ENCODE peak calls at places on chromosomes 1 and 21, in nine cellular contexts. One of them, this sample, is unnamed.

GRCh38 chr1:234763910-234764309 is 153.9 kb upstream of the IRF2BP2 start:
- DNase-seq in heart left ventricle: no peak
- DNase-seq in CD4-positive, alpha-beta memory T cell: no peak
- DNase-seq in HCT116: no peak
- DNase-seq in aorta: no peak
- DNase-seq in thoracic aorta: no peak
- DNase-seq in colonic mucosa: no peak
- DNase-seq in fibroblast of lung: no peak
- DNase-seq in Karpas-422: no peak
- DNase-seq in this sample: no peak

GRCh38 chr1:110195196-110195595 is 14.9 kb upstream of the KCNC4 start:
- DNase-seq in heart left ventricle: peak; percentile 10
- DNase-seq in CD4-positive, alpha-beta memory T cell: no peak
- DNase-seq in HCT116: no peak
- DNase-seq in aorta: no peak
- DNase-seq in thoracic aorta: no peak
- DNase-seq in colonic mucosa: no peak
- DNase-seq in fibroblast of lung: no peak
- DNase-seq in Karpas-422: no peak
- DNase-seq in this sample: no peak

GRCh38 chr1:154943649-154944421 is 7.3 kb upstream of the PMVK start:
- DNase-seq in heart left ventricle: no peak
- DNase-seq in CD4-positive, alpha-beta memory T cell: no peak
- DNase-seq in HCT116: no peak
- DNase-seq in aorta: no peak
- DNase-seq in thoracic aorta: no peak
- DNase-seq in colonic mucosa: peak; percentile 62
- DNase-seq in fibroblast of lung: peak; percentile 31
- DNase-seq in Karpas-422: peak; percentile 93
- DNase-seq in this sample: peak; percentile 63

GRCh38 chr21:45330075-45330781 is 42.5 kb upstream of the POFUT2 start:
- DNase-seq in heart left ventricle: peak; percentile 66
- DNase-seq in CD4-positive, alpha-beta memory T cell: no peak
- DNase-seq in HCT116: no peak
- DNase-seq in aorta: peak; percentile 59
- DNase-seq in thoracic aorta: no peak
- DNase-seq in colonic mucosa: no peak
- DNase-seq in fibroblast of lung: peak; percentile 87
- DNase-seq in Karpas-422: no peak
- DNase-seq in this sample: peak; percentile 49

GRCh38 chr1:214029796-214030195 is 42.0 kb downstream of the PROX1 start:
- DNase-seq in heart left ventricle: no peak
- DNase-seq in CD4-positive, alpha-beta memory T cell: no peak
- DNase-seq in HCT116: no peak
- DNase-seq in aorta: no peak
- DNase-seq in thoracic aorta: no peak
- DNase-seq in colonic mucosa: no peak
- DNase-seq in fibroblast of lung: no peak
- DNase-seq in Karpas-422: no peak
- DNase-seq in this sample: no peak

GRCh38 chr1:40380817-40381216 is 7.3 kb downstream of the SMAP2 start:
- DNase-seq in heart left ventricle: no peak
- DNase-seq in CD4-positive, alpha-beta memory T cell: no peak
- DNase-seq in HCT116: no peak
- DNase-seq in aorta: no peak
- DNase-seq in thoracic aorta: no peak
- DNase-seq in colonic mucosa: no peak
- DNase-seq in fibroblast of lung: no peak
- DNase-seq in Karpas-422: no peak
- DNase-seq in this sample: no peak

GRCh38 chr1:181469829-181470228 is 13.5 kb upstream of the CACNA1E start:
- DNase-seq in heart left ventricle: no peak
- DNase-seq in CD4-positive, alpha-beta memory T cell: no peak
- DNase-seq in HCT116: no peak
- DNase-seq in aorta: no peak
- DNase-seq in thoracic aorta: no peak
- DNase-seq in colonic mucosa: no peak
- DNase-seq in fibroblast of lung: peak; percentile 45
- DNase-seq in Karpas-422: no peak
- DNase-seq in this sample: peak; percentile 17

GRCh38 chr1:66176012-66176715 is 357.8 kb upstream of the SGIP1 start:
- DNase-seq in heart left ventricle: no peak
- DNase-seq in CD4-positive, alpha-beta memory T cell: no peak
- DNase-seq in HCT116: no peak
- DNase-seq in aorta: no peak
- DNase-seq in thoracic aorta: no peak
- DNase-seq in colonic mucosa: no peak
- DNase-seq in fibroblast of lung: peak; percentile 3
- DNase-seq in Karpas-422: no peak
- DNase-seq in this sample: no peak

GRCh38 chr1:89822109-89822962 is 1.5 kb downstream of the LRRC8D start:
- DNase-seq in heart left ventricle: no peak
- DNase-seq in CD4-positive, alpha-beta memory T cell: no peak
- DNase-seq in HCT116: no peak
- DNase-seq in aorta: no peak
- DNase-seq in thoracic aorta: no peak
- DNase-seq in colonic mucosa: peak; percentile 28
- DNase-seq in fibroblast of lung: no peak
- DNase-seq in Karpas-422: no peak
- DNase-seq in this sample: peak; percentile 19

GRCh38 chr1:173062156-173062938 is 11.6 kb upstream of the TNFSF18 start:
- DNase-seq in heart left ventricle: no peak
- DNase-seq in CD4-positive, alpha-beta memory T cell: no peak
- DNase-seq in HCT116: no peak
- DNase-seq in aorta: no peak
- DNase-seq in thoracic aorta: no peak
- DNase-seq in colonic mucosa: no peak
- DNase-seq in fibroblast of lung: peak; percentile 77
- DNase-seq in Karpas-422: no peak
- DNase-seq in this sample: no peak

GRCh38 chr1:165581926-165582325 is 38.1 kb downstream of the LRRC52 start:
- DNase-seq in heart left ventricle: no peak
- DNase-seq in CD4-positive, alpha-beta memory T cell: no peak
- DNase-seq in HCT116: no peak
- DNase-seq in aorta: no peak
- DNase-seq in thoracic aorta: no peak
- DNase-seq in colonic mucosa: no peak
- DNase-seq in fibroblast of lung: no peak
- DNase-seq in Karpas-422: no peak
- DNase-seq in this sample: no peak

GRCh38 chr1:97632075-97632474 is 288.8 kb downstream of the DPYD start:
- DNase-seq in heart left ventricle: no peak
- DNase-seq in CD4-positive, alpha-beta memory T cell: no peak
- DNase-seq in HCT116: no peak
- DNase-seq in aorta: no peak
- DNase-seq in thoracic aorta: no peak
- DNase-seq in colonic mucosa: no peak
- DNase-seq in fibroblast of lung: peak; percentile 51
- DNase-seq in Karpas-422: peak; percentile 56
- DNase-seq in this sample: peak; percentile 11

GRCh38 chr1:96641292-96641691 is 80.3 kb upstream of the PTBP2 start:
- DNase-seq in heart left ventricle: no peak
- DNase-seq in CD4-positive, alpha-beta memory T cell: no peak
- DNase-seq in HCT116: no peak
- DNase-seq in aorta: no peak
- DNase-seq in thoracic aorta: no peak
- DNase-seq in colonic mucosa: no peak
- DNase-seq in fibroblast of lung: peak; percentile 76
- DNase-seq in Karpas-422: no peak
- DNase-seq in this sample: no peak

GRCh38 chr1:214506972-214507431 is 44.4 kb downstream of the PTPN14 start:
- DNase-seq in heart left ventricle: no peak
- DNase-seq in CD4-positive, alpha-beta memory T cell: no peak
- DNase-seq in HCT116: peak; percentile 39
- DNase-seq in aorta: no peak
- DNase-seq in thoracic aorta: no peak
- DNase-seq in colonic mucosa: peak; percentile 80
- DNase-seq in fibroblast of lung: no peak
- DNase-seq in Karpas-422: no peak
- DNase-seq in this sample: peak; percentile 81

GRCh38 chr1:78009836-78010235 is 5.1 kb downstream of the DNAJB4 start:
- DNase-seq in heart left ventricle: no peak
- DNase-seq in CD4-positive, alpha-beta memory T cell: no peak
- DNase-seq in HCT116: no peak
- DNase-seq in aorta: no peak
- DNase-seq in thoracic aorta: no peak
- DNase-seq in colonic mucosa: no peak
- DNase-seq in fibroblast of lung: no peak
- DNase-seq in Karpas-422: no peak
- DNase-seq in this sample: no peak

GRCh38 chr1:27150183-27150582 is 4.7 kb downstream of the SLC9A1 start:
- DNase-seq in heart left ventricle: no peak
- DNase-seq in CD4-positive, alpha-beta memory T cell: no peak
- DNase-seq in HCT116: no peak
- DNase-seq in aorta: no peak
- DNase-seq in thoracic aorta: no peak
- DNase-seq in colonic mucosa: no peak
- DNase-seq in fibroblast of lung: no peak
- DNase-seq in Karpas-422: no peak
- DNase-seq in this sample: no peak

GRCh38 chr1:218439541-218440295 is 94.6 kb downstream of the TGFB2 start:
- DNase-seq in heart left ventricle: no peak
- DNase-seq in CD4-positive, alpha-beta memory T cell: no peak
- DNase-seq in HCT116: no peak
- DNase-seq in aorta: peak; percentile 63
- DNase-seq in thoracic aorta: no peak
- DNase-seq in colonic mucosa: no peak
- DNase-seq in fibroblast of lung: no peak
- DNase-seq in Karpas-422: no peak
- DNase-seq in this sample: no peak

GRCh38 chr1:164272156-164272555 is 286.8 kb upstream of the PBX1 start:
- DNase-seq in heart left ventricle: no peak
- DNase-seq in CD4-positive, alpha-beta memory T cell: no peak
- DNase-seq in HCT116: no peak
- DNase-seq in aorta: no peak
- DNase-seq in thoracic aorta: no peak
- DNase-seq in colonic mucosa: no peak
- DNase-seq in fibroblast of lung: no peak
- DNase-seq in Karpas-422: no peak
- DNase-seq in this sample: no peak

GRCh38 chr1:63966016-63966415 is 192.2 kb downstream of the ROR1 start:
- DNase-seq in heart left ventricle: no peak
- DNase-seq in CD4-positive, alpha-beta memory T cell: no peak
- DNase-seq in HCT116: no peak
- DNase-seq in aorta: no peak
- DNase-seq in thoracic aorta: no peak
- DNase-seq in colonic mucosa: peak; percentile 18
- DNase-seq in fibroblast of lung: no peak
- DNase-seq in Karpas-422: no peak
- DNase-seq in this sample: no peak

DNA sequence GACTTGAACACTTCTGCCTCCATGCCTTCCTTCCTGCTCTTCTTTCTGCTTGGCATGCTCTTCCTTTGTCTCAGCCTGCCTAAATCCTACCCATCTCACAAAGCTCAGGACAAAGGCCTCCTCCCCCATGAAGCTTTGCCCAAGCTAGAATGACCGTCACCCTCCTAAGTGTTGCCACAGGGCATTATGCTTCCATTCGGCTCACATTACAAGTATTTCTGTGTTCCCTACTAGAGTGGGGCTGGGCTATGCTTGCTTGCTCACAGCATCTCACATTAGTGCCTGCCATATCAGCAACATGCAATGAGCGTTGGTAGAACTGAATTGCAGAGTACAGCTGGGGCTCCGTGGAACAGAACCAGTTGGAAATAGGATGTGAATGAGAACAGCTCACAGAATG is 82.8 kb downstream of the CD58 start:
- DNase-seq in heart left ventricle: no peak
- DNase-seq in CD4-positive, alpha-beta memory T cell: no peak
- DNase-seq in HCT116: no peak
- DNase-seq in aorta: no peak
- DNase-seq in thoracic aorta: no peak
- DNase-seq in colonic mucosa: no peak
- DNase-seq in fibroblast of lung: no peak
- DNase-seq in Karpas-422: no peak
- DNase-seq in this sample: no peak
- H3K27ac ChIP-seq in heart left ventricle: no peak overlapping the region
- H3K27ac ChIP-seq in CD4-positive, alpha-beta memory T cell: no peak overlapping the region
- H3K27ac ChIP-seq in HCT116: peak overlapping the region; percentile 75
- H3K27ac ChIP-seq in aorta: no peak overlapping the region
- H3K27ac ChIP-seq in thoracic aorta: no peak overlapping the region
- H3K27ac ChIP-seq in colonic mucosa: no peak overlapping the region
- H3K27ac ChIP-seq in fibroblast of lung: no peak overlapping the region
- H3K27ac ChIP-seq in Karpas-422: no peak overlapping the region
- H3K27ac ChIP-seq in this sample: no peak overlapping the region

GRCh38 chr1:24502168-24503002 is at the start of gene RCAN3:
- DNase-seq in heart left ventricle: peak; percentile 93
- DNase-seq in CD4-positive, alpha-beta memory T cell: peak; percentile 92
- DNase-seq in HCT116: peak; percentile 77
- DNase-seq in aorta: peak; percentile 88
- DNase-seq in thoracic aorta: peak; percentile 6
- DNase-seq in colonic mucosa: peak; percentile 86
- DNase-seq in fibroblast of lung: peak; percentile 70
- DNase-seq in Karpas-422: peak; percentile 94
- DNase-seq in this sample: peak; percentile 87
- H3K4me1 ChIP-seq in heart left ventricle: no peaks in the 10 kb centered on the region
- H3K4me1 ChIP-seq in CD4-positive, alpha-beta memory T cell: peaks cover 64% of the 10 kb centered on the region
- H3K4me1 ChIP-seq in HCT116: peaks cover 29% of the 10 kb centered on the region
- H3K4me1 ChIP-seq in aorta: no peaks in the 10 kb centered on the region
- H3K4me1 ChIP-seq in thoracic aorta: peaks cover 5% of the 10 kb centered on the region
- H3K4me1 ChIP-seq in colonic mucosa: peaks cover 5% of the 10 kb centered on the region
- H3K4me1 ChIP-seq in fibroblast of lung: peaks cover 2% of the 10 kb centered on the region
- H3K4me1 ChIP-seq in Karpas-422: peaks cover 17% of the 10 kb centered on the region
- H3K4me1 ChIP-seq in this sample: peaks cover 4% of the 10 kb centered on the region

DNA sequence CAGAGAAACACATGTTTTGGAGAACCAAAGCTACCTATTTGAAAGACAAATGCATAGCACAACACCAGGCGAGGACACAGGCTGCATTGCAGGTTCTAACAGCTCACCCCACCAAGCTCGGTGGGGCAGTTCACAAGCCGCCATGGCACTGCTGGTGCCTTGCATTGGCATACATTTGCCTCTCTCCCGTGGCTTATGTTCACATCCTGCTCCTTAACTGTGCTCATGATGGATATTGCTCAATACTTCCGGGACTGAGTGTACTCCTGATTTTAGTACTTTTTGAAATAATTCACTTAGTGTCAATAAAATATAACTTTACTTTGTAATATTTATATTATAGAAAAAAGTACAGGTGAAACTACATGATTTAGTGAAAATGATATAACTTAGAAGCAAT is 1187.4 kb upstream of the NCAM2 start:
- DNase-seq in heart left ventricle: no peak
- DNase-seq in CD4-positive, alpha-beta memory T cell: no peak
- DNase-seq in HCT116: no peak
- DNase-seq in aorta: no peak
- DNase-seq in thoracic aorta: no peak
- DNase-seq in colonic mucosa: no peak
- DNase-seq in fibroblast of lung: peak; percentile 26
- DNase-seq in Karpas-422: no peak
- DNase-seq in this sample: no peak
- H3K9me3 ChIP-seq in heart left ventricle: peaks cover 4% of the 10 kb centered on the region
- H3K9me3 ChIP-seq in CD4-positive, alpha-beta memory T cell: no peaks in the 10 kb centered on the region
- H3K9me3 ChIP-seq in HCT116: peaks cover 5% of the 10 kb centered on the region
- H3K9me3 ChIP-seq in aorta: no peaks in the 10 kb centered on the region
- H3K9me3 ChIP-seq in thoracic aorta: no peaks in the 10 kb centered on the region
- H3K9me3 ChIP-seq in colonic mucosa: no peaks in the 10 kb centered on the region
- H3K9me3 ChIP-seq in fibroblast of lung: no peaks in the 10 kb centered on the region
- H3K9me3 ChIP-seq in Karpas-422: peaks cover 16% of the 10 kb centered on the region
- H3K9me3 ChIP-seq in this sample: no peaks in the 10 kb centered on the region

DNA sequence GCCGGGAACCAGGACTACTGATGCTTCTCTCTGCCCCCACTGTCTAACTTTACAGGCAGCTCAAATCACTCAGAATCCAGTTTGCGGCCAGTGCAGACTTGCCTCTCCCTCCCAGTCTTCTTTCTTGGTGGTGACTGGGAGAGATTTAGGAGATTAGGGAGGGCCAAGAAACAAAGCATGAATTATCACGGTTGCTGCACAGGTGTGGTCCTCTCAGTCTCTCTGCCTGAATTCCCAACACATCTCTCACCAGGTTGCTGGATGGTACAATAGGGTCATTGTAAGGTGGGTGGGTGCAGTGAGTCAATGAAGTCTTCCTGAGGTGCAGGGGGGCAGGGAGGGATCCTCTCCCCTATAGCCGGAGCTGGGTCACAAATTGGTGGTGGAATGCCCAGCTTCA is 12.6 kb downstream of the S100A11 start:
- DNase-seq in heart left ventricle: no peak
- DNase-seq in CD4-positive, alpha-beta memory T cell: no peak
- DNase-seq in HCT116: no peak
- DNase-seq in aorta: no peak
- DNase-seq in thoracic aorta: no peak
- DNase-seq in colonic mucosa: no peak
- DNase-seq in fibroblast of lung: no peak
- DNase-seq in Karpas-422: no peak
- DNase-seq in this sample: no peak
- H3K27ac ChIP-seq in heart left ventricle: no peak overlapping the region
- H3K27ac ChIP-seq in CD4-positive, alpha-beta memory T cell: no peak overlapping the region
- H3K27ac ChIP-seq in HCT116: no peak overlapping the region
- H3K27ac ChIP-seq in aorta: no peak overlapping the region
- H3K27ac ChIP-seq in thoracic aorta: no peak overlapping the region
- H3K27ac ChIP-seq in colonic mucosa: no peak overlapping the region
- H3K27ac ChIP-seq in fibroblast of lung: no peak overlapping the region
- H3K27ac ChIP-seq in Karpas-422: no peak overlapping the region
- H3K27ac ChIP-seq in this sample: no peak overlapping the region

This sample was measured in small intestine.